ENCODE peak calls at places on chromosome 1, in four cellular contexts. V is GM10248; R is aorta; H is naive thymus-derived CD8-positive, alpha-beta T cell. A is an unnamed sample.

GRCh38 chr1:156468693-156469345 is 31.8 kb downstream of the MEF2D start:
- DNase-seq in V (no peak), R (no peak), H (no peak), A (no peak)

GRCh38 chr1:245211035-245211749 is 56.4 kb downstream of the KIF26B start:
- DNase-seq in H (no peak), V (no peak), R (no peak), A (no peak)

GRCh38 chr1:118291686-118292085 is 106.7 kb upstream of the SPAG17 start:
- DNase-seq in H (no peak), R (no peak), V (no peak), A (no peak)

GRCh38 chr1:100360790-100361232 is 8.5 kb downstream of the CDC14A start:
- DNase-seq in H (no peak), V (no peak), R (no peak), A (peak; percentile 55)

GRCh38 chr1:184930645-184931044 is 43.7 kb downstream of the NIBAN1 start:
- DNase-seq in H (no peak), R (no peak), V (no peak), A (no peak)

GRCh38 chr1:47756411-47756810 is 240.8 kb downstream of the TRABD2B start:
- DNase-seq in R (no peak), H (no peak), V (no peak), A (no peak)

GRCh38 chr1:2372551-2373490 is 18.5 kb downstream of the MORN1 start:
- DNase-seq in H (no peak), R (peak; percentile 46), V (no peak), A (no peak)

GRCh38 chr1:219537182-219537581 is 75.7 kb downstream of the ZC3H11B start:
- DNase-seq in V (no peak), R (no peak), H (no peak), A (no peak)

GRCh38 chr1:47434051-47434842 is 3.6 kb upstream of the FOXD2 start:
- DNase-seq in R (peak; percentile 79), H (no peak), V (no peak), A (no peak)

GRCh38 chr1:162678439-162678838 is 46.2 kb downstream of the DDR2 start:
- DNase-seq in H (no peak), R (no peak), V (no peak), A (peak; percentile 69)

GRCh38 chr1:16211824-16212223 is 628 bp downstream of the ARHGEF19 start:
- DNase-seq in V (no peak), H (no peak), R (peak; percentile 14), A (no peak)